ENCODE peak calls at places on chromosome 19, in six cellular contexts. N is NCI-H1092, C is M059J, Q is T-cell, T is tibial nerve, S is right atrium auricular region. J is an unnamed sample.

GRCh38 chr19:2618611-2619010 is 83.9 kb downstream of the GNG7 start:
- DNase-seq in C (peak), T (no peak), Q (peak), S (no peak), N (no peak), J (peak)

GRCh38 chr19:55537741-55538111 is 793 bp upstream of the SBK2 start:
- DNase-seq in C (no peak), T (no peak), Q (no peak), S (no peak), N (no peak), J (no peak)

GRCh38 chr19:18291590-18292459 is 10.4 kb upstream of the JUND start:
- DNase-seq in Q (peak), C (peak), T (peak), S (peak), N (peak), J (peak)

GRCh38 chr19:15422311-15423075 is 3.7 kb upstream of the AKAP8L start:
- DNase-seq in T (no peak), N (no peak), C (no peak), Q (no peak), S (no peak), J (no peak)

GRCh38 chr19:54011507-54012211 is 20.2 kb downstream of the CACNG6 start:
- DNase-seq in S (no peak), C (no peak), Q (no peak), T (no peak), N (no peak), J (no peak)

GRCh38 chr19:5925830-5926459 is 11.9 kb downstream of the CAPS start:
- DNase-seq in C (no peak), N (no peak), S (no peak), T (no peak), Q (no peak), J (no peak)

GRCh38 chr19:39021063-39021462 is 11.3 kb downstream of the FBXO27 start:
- DNase-seq in C (no peak), S (no peak), Q (no peak), N (no peak), T (no peak), J (no peak)

GRCh38 chr19:17775245-17775927 is 19.6 kb upstream of the B3GNT3 start:
- DNase-seq in Q (no peak), S (no peak), T (no peak), C (no peak), N (no peak), J (no peak)

GRCh38 chr19:22354665-22355064 is 67.5 kb downstream of the ZNF98 start:
- DNase-seq in C (no peak), T (no peak), N (no peak), Q (no peak), S (no peak), J (no peak)

GRCh38 chr19:58538257-58539168 is 5.4 kb upstream of the TRIM28 start:
- DNase-seq in T (no peak), S (no peak), Q (no peak), C (no peak), N (no peak), J (no peak)

GRCh38 chr19:45070214-45070613 is 6.1 kb downstream of the ZNF296 start:
- DNase-seq in S (no peak), Q (no peak), N (no peak), T (no peak), C (no peak), J (no peak)

GRCh38 chr19:35051796-35052195 is 10.3 kb downstream of the HPN start:
- DNase-seq in S (no peak), T (no peak), C (no peak), N (no peak), Q (no peak), J (no peak)

GRCh38 chr19:13834308-13834790 is 39.1 kb downstream of the ZSWIM4 start:
- DNase-seq in C (peak), S (no peak), N (no peak), Q (no peak), T (no peak), J (peak)

GRCh38 chr19:11138659-11139526 is 16.7 kb downstream of the SPC24 start:
- DNase-seq in T (peak), C (peak), S (peak), Q (no peak), N (no peak), J (peak)

GRCh38 chr19:14497347-14497921 is 1.5 kb upstream of the GIPC1 start:
- DNase-seq in N (no peak), S (peak), Q (no peak), T (no peak), C (no peak), J (no peak)

GRCh38 chr19:15551183-15552004 is 43.1 kb downstream of the CYP4F22 start:
- DNase-seq in Q (peak), C (peak), S (no peak), T (no peak), N (no peak), J (no peak)

GRCh38 chr19:39325778-39326680 is 5.4 kb upstream of the LRFN1 start:
- DNase-seq in Q (no peak), T (no peak), S (no peak), C (peak), N (no peak), J (no peak)

GRCh38 chr19:5264453-5264852 is 76.2 kb downstream of the PTPRS start:
- DNase-seq in Q (no peak), C (no peak), S (no peak), T (no peak), N (no peak), J (no peak)

J was measured in mammary epithelial cell.